ENCODE peak calls at places on chromosomes 12 and 14, in seven cellular contexts. One of them, this sample, is unnamed.

GRCh38 chr12:132710422-132711168 is at the start of gene PGAM5:
- DNase-seq in mesothelial cell of epicardium: peak
- DNase-seq in endodermal cell: peak
- DNase-seq in neural crest cell: peak
- DNase-seq in GM20000: peak
- DNase-seq in BJ: peak
- DNase-seq in activated CD8-positive, alpha-beta T cell treated with anti-CD3 and anti-CD28 coated beads for 36 hours: peak
- DNase-seq in this sample: peak

GRCh38 chr12:39102474-39103209 is 197.3 kb upstream of the CPNE8 start:
- DNase-seq in mesothelial cell of epicardium: no peak
- DNase-seq in endodermal cell: no peak
- DNase-seq in neural crest cell: no peak
- DNase-seq in GM20000: no peak
- DNase-seq in BJ: no peak
- DNase-seq in activated CD8-positive, alpha-beta T cell treated with anti-CD3 and anti-CD28 coated beads for 36 hours: no peak
- DNase-seq in this sample: no peak

GRCh38 chr12:41605528-41606295 is 417.6 kb downstream of the PDZRN4 start:
- DNase-seq in mesothelial cell of epicardium: no peak
- DNase-seq in endodermal cell: no peak
- DNase-seq in neural crest cell: no peak
- DNase-seq in GM20000: no peak
- DNase-seq in BJ: no peak
- DNase-seq in activated CD8-positive, alpha-beta T cell treated with anti-CD3 and anti-CD28 coated beads for 36 hours: no peak
- DNase-seq in this sample: peak

GRCh38 chr12:18323159-18323558 is 61.8 kb downstream of the PIK3C2G start:
- DNase-seq in mesothelial cell of epicardium: no peak
- DNase-seq in endodermal cell: no peak
- DNase-seq in neural crest cell: no peak
- DNase-seq in GM20000: no peak
- DNase-seq in BJ: no peak
- DNase-seq in activated CD8-positive, alpha-beta T cell treated with anti-CD3 and anti-CD28 coated beads for 36 hours: no peak
- DNase-seq in this sample: no peak

GRCh38 chr12:87768884-87769283 is 260.3 kb downstream of the C12orf50 start:
- DNase-seq in mesothelial cell of epicardium: no peak
- DNase-seq in endodermal cell: no peak
- DNase-seq in neural crest cell: no peak
- DNase-seq in GM20000: no peak
- DNase-seq in BJ: no peak
- DNase-seq in activated CD8-positive, alpha-beta T cell treated with anti-CD3 and anti-CD28 coated beads for 36 hours: no peak
- DNase-seq in this sample: no peak

GRCh38 chr12:95073698-95074520 is 491 bp upstream of the NR2C1 start:
- DNase-seq in mesothelial cell of epicardium: no peak
- DNase-seq in endodermal cell: peak
- DNase-seq in neural crest cell: no peak
- DNase-seq in GM20000: no peak
- DNase-seq in BJ: no peak
- DNase-seq in activated CD8-positive, alpha-beta T cell treated with anti-CD3 and anti-CD28 coated beads for 36 hours: peak
- DNase-seq in this sample: no peak

GRCh38 chr14:51442513-51443175 is 202.6 kb downstream of the TMX1 start:
- DNase-seq in mesothelial cell of epicardium: no peak
- DNase-seq in endodermal cell: no peak
- DNase-seq in neural crest cell: no peak
- DNase-seq in GM20000: no peak
- DNase-seq in BJ: peak
- DNase-seq in activated CD8-positive, alpha-beta T cell treated with anti-CD3 and anti-CD28 coated beads for 36 hours: no peak
- DNase-seq in this sample: no peak

GRCh38 chr14:31109257-31109656 is 83.1 kb upstream of the STRN3 start:
- DNase-seq in mesothelial cell of epicardium: no peak
- DNase-seq in endodermal cell: no peak
- DNase-seq in neural crest cell: no peak
- DNase-seq in GM20000: no peak
- DNase-seq in BJ: no peak
- DNase-seq in activated CD8-positive, alpha-beta T cell treated with anti-CD3 and anti-CD28 coated beads for 36 hours: no peak
- DNase-seq in this sample: no peak

GRCh38 chr14:59677771-59678211 is 101.2 kb upstream of the CCDC175 start:
- DNase-seq in mesothelial cell of epicardium: no peak
- DNase-seq in endodermal cell: no peak
- DNase-seq in neural crest cell: no peak
- DNase-seq in GM20000: no peak
- DNase-seq in BJ: peak
- DNase-seq in activated CD8-positive, alpha-beta T cell treated with anti-CD3 and anti-CD28 coated beads for 36 hours: no peak
- DNase-seq in this sample: no peak

DNA sequence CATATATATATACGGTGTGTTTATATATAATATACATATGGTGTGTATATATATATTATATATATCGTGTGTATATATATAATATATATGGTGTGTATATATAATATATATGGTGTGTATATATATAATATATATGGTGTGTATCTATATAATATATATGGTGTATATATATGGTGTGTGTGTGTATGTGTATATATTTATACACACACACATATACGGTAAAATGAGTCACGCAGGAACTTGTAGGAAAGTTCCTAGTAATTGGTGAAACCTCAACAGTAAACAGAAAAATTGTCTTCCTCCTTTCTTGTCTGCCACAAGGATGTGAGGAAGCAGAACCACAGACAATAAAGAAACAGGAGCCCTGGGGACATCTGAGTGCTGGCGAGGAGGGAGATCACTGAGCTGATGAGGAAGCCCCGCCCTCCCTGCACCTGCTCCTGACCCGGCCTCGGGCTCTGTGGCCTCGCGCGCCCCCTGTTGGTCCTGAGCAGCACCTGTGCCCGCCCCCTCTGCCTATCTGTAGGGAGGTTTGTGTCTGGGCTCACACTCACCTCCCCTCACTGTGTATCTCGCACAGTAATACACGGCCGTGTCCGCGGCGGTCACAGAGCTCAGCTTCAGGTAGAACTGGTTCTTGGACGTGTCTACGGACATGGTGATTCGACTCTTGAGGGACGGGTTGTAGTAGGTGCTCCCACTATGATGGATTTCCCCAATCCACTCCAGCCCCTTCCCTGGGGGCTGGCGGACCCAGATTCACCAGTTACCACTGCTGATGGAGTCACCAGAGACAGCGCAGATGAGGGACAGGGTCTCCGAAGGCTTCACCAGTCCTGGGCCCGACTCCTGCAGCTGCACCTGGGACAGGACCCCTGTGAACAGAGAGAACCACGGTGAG is 1079.4 kb downstream of the TMEM121 start:
- DNase-seq in mesothelial cell of epicardium: no peak
- DNase-seq in endodermal cell: peak
- DNase-seq in neural crest cell: no peak
- DNase-seq in GM20000: peak
- DNase-seq in BJ: no peak
- DNase-seq in activated CD8-positive, alpha-beta T cell treated with anti-CD3 and anti-CD28 coated beads for 36 hours: peak
- DNase-seq in this sample: peak
- TF ChIP-seq CTCF in mesothelial cell of epicardium: no peak
- TF ChIP-seq CTCF in endodermal cell: no peak
- TF ChIP-seq CTCF in neural crest cell: no peak
- TF ChIP-seq CTCF in GM20000: peak
- TF ChIP-seq CTCF in BJ: no peak
- TF ChIP-seq CTCF in activated CD8-positive, alpha-beta T cell treated with anti-CD3 and anti-CD28 coated beads for 36 hours: peak
- TF ChIP-seq CTCF in this sample: peak

DNA sequence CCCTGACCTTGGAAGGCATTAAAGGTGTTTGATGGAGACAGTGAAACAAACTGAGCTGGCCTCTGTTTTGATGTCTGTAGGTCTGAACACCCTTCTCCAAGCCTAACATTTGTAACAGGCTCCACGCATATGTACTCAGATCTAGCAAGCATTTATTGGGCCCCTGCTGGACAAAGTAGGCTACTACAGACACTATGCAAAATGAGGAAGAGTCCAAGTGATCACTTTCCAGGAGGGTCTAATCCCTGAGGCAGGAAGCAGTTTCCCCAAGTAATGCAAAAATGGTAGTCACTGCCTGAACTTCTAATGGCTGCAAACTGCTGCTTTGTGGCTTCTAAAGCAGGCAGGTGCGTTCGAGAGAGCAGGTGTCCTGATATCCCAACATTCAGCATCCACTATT is 405.8 kb downstream of the MED13L start:
- DNase-seq in mesothelial cell of epicardium: no peak
- DNase-seq in endodermal cell: peak
- DNase-seq in neural crest cell: peak
- DNase-seq in GM20000: peak
- DNase-seq in BJ: no peak
- DNase-seq in activated CD8-positive, alpha-beta T cell treated with anti-CD3 and anti-CD28 coated beads for 36 hours: peak
- DNase-seq in this sample: peak
- TF ChIP-seq CTCF in mesothelial cell of epicardium: peak
- TF ChIP-seq CTCF in endodermal cell: peak
- TF ChIP-seq CTCF in neural crest cell: peak
- TF ChIP-seq CTCF in GM20000: no peak
- TF ChIP-seq CTCF in BJ: peak
- TF ChIP-seq CTCF in activated CD8-positive, alpha-beta T cell treated with anti-CD3 and anti-CD28 coated beads for 36 hours: peak
- TF ChIP-seq CTCF in this sample: peak

GRCh38 chr14:94521375-94522114 is 12.3 kb upstream of the SERPINA12 start:
- DNase-seq in mesothelial cell of epicardium: no peak
- DNase-seq in endodermal cell: peak
- DNase-seq in neural crest cell: no peak
- DNase-seq in GM20000: no peak
- DNase-seq in BJ: no peak
- DNase-seq in activated CD8-positive, alpha-beta T cell treated with anti-CD3 and anti-CD28 coated beads for 36 hours: no peak
- DNase-seq in this sample: no peak
- TF ChIP-seq CTCF in mesothelial cell of epicardium: no peak
- TF ChIP-seq CTCF in endodermal cell: peak
- TF ChIP-seq CTCF in neural crest cell: no peak
- TF ChIP-seq CTCF in GM20000: no peak
- TF ChIP-seq CTCF in BJ: no peak
- TF ChIP-seq CTCF in activated CD8-positive, alpha-beta T cell treated with anti-CD3 and anti-CD28 coated beads for 36 hours: no peak
- TF ChIP-seq CTCF in this sample: no peak

DNA sequence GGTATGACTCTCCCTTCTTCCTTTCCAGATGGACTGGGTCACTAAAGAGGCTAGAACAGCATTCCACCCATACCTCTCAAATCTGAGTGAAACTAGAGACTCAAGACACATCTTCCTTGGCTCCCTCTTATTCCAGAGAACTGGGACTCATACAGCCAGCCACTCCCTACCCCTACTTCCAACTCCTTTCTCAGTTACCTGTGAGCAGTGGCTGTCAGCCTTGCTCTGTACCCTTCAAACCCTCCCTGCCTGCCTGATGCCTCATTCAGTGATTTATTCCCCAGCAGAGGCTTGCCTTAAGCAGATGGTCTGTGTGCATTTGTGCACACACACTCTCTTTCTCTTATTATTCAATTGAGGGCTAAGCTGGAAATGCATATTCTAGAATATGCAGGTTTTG is 14.6 kb downstream of the GPR84 start:
- DNase-seq in mesothelial cell of epicardium: no peak
- DNase-seq in endodermal cell: no peak
- DNase-seq in neural crest cell: no peak
- DNase-seq in GM20000: no peak
- DNase-seq in BJ: no peak
- DNase-seq in activated CD8-positive, alpha-beta T cell treated with anti-CD3 and anti-CD28 coated beads for 36 hours: no peak
- DNase-seq in this sample: no peak
- TF ChIP-seq CTCF in mesothelial cell of epicardium: no peak
- TF ChIP-seq CTCF in endodermal cell: no peak
- TF ChIP-seq CTCF in neural crest cell: no peak
- TF ChIP-seq CTCF in GM20000: no peak
- TF ChIP-seq CTCF in BJ: no peak
- TF ChIP-seq CTCF in activated CD8-positive, alpha-beta T cell treated with anti-CD3 and anti-CD28 coated beads for 36 hours: no peak
- TF ChIP-seq CTCF in this sample: no peak

DNA sequence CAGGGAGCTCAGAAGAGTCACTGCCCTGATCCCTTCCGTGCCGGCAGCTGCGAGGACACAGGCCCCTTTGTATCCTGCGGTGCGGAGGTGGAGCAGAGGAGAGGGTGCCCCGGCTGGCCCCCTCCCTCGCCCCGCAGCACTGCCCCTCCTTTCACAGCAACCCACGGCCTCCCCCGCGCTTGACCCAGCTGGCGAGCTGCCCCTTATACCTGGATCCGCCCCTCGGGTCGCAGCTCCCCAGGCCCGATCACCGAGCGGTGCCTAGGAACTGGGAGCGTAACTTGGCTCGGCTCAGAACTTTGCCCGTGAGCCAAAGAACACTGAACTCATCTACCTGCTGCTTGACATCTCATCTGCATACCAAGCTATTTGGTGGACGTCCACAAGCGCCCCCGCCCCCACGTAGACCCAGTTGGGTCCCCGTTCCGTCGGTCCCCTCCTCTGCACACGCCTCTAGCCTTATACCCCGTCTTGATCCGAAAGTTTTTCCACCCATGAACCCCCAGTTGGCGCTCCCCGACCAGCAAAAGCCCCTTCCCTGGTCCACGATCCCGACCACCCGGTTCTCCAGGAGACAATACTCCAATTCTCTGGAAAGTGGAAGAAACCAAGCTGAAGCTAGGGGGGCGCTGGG is 697 bp upstream of the DNAJC14 start:
- DNase-seq in mesothelial cell of epicardium: peak
- DNase-seq in endodermal cell: peak
- DNase-seq in neural crest cell: peak
- DNase-seq in GM20000: peak
- DNase-seq in BJ: no peak
- DNase-seq in activated CD8-positive, alpha-beta T cell treated with anti-CD3 and anti-CD28 coated beads for 36 hours: peak
- DNase-seq in this sample: no peak
- TF ChIP-seq CTCF in mesothelial cell of epicardium: no peak
- TF ChIP-seq CTCF in endodermal cell: no peak
- TF ChIP-seq CTCF in neural crest cell: no peak
- TF ChIP-seq CTCF in GM20000: no peak
- TF ChIP-seq CTCF in BJ: no peak
- TF ChIP-seq CTCF in activated CD8-positive, alpha-beta T cell treated with anti-CD3 and anti-CD28 coated beads for 36 hours: no peak
- TF ChIP-seq CTCF in this sample: no peak

GRCh38 chr12:14893471-14894250 is 8.0 kb upstream of the MGP start:
- DNase-seq in mesothelial cell of epicardium: no peak
- DNase-seq in endodermal cell: no peak
- DNase-seq in neural crest cell: no peak
- DNase-seq in GM20000: no peak
- DNase-seq in BJ: no peak
- DNase-seq in activated CD8-positive, alpha-beta T cell treated with anti-CD3 and anti-CD28 coated beads for 36 hours: no peak
- DNase-seq in this sample: peak

GRCh38 chr12:14896477-14897184 is 11.0 kb upstream of the MGP start:
- DNase-seq in mesothelial cell of epicardium: no peak
- DNase-seq in endodermal cell: no peak
- DNase-seq in neural crest cell: no peak
- DNase-seq in GM20000: no peak
- DNase-seq in BJ: no peak
- DNase-seq in activated CD8-positive, alpha-beta T cell treated with anti-CD3 and anti-CD28 coated beads for 36 hours: no peak
- DNase-seq in this sample: peak

DNA sequence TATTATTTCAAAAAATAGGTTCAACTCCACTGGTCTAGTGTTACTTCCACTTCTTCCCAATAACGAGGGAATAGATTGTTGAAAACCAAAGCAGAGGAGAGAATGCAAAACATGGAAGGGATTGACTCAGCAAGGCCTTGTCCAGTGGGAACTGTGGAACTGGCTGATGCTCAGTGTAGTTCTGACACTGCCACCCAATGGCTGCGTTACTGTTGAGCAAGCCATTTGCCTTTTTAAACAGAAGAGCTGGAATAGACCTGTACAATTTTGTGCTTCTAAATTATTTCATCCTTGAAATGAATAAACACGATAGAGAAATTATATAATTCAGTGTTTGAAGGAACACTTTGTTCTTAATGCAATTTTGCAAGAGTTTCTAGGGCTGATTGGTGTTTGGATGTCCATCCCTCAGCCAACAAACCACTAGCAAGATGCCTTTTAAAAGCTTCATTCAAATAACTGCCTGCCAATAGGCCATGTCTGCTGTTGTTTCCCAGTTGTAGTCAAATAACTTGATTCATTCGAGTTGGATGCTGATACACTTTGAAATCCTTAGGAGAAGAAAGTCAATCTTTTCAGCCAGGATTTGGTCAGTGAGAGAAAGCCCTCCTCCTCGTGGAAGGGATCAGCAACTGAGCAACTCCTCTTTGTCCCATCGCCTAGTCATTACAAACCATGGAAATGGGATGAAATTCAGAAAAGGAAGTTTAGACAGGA is 7.2 kb upstream of the MGP start:
- DNase-seq in mesothelial cell of epicardium: no peak
- DNase-seq in endodermal cell: no peak
- DNase-seq in neural crest cell: no peak
- DNase-seq in GM20000: no peak
- DNase-seq in BJ: no peak
- DNase-seq in activated CD8-positive, alpha-beta T cell treated with anti-CD3 and anti-CD28 coated beads for 36 hours: no peak
- DNase-seq in this sample: peak
- TF ChIP-seq CTCF in mesothelial cell of epicardium: no peak
- TF ChIP-seq CTCF in endodermal cell: no peak
- TF ChIP-seq CTCF in neural crest cell: no peak
- TF ChIP-seq CTCF in GM20000: no peak
- TF ChIP-seq CTCF in BJ: no peak
- TF ChIP-seq CTCF in activated CD8-positive, alpha-beta T cell treated with anti-CD3 and anti-CD28 coated beads for 36 hours: no peak
- TF ChIP-seq CTCF in this sample: peak